ENCODE peak calls at places on chromosomes 5 and 9, in seven cellular contexts. P is H1, J is IMR-90, U is A549, H is mesenchymal stem cell, B is neuronal stem cell, S is neural progenitor cell. X is an unnamed sample. For H3K9me3, the result is how much of the 10 kb centered on the place peaks cover.

GRCh38 chr5:127951791-127952190 is 131.8 kb upstream of the SLC12A2 start:
- DNase-seq in P (no peak), U (no peak), S (no peak), H (no peak), J (no peak), B (no peak), X (no peak)

GRCh38 chr9:36018755-36019720 is 17.7 kb upstream of the RECK start:
- DNase-seq in S (no peak), H (no peak), P (no peak), U (no peak), B (no peak), J (peak), X (peak)

GRCh38 chr5:39501403-39501802 is 76.6 kb upstream of the DAB2 start:
- DNase-seq in H (peak), U (no peak), J (peak), B (no peak), P (no peak), S (no peak), X (peak)

GRCh38 chr9:34484678-34485077 is 26.1 kb downstream of the DNAI1 start:
- DNase-seq in S (no peak), H (no peak), J (no peak), B (no peak), P (no peak), U (no peak), X (no peak)

GRCh38 chr9:93441181-93441580 is 10.3 kb upstream of the FAM120A start:
- DNase-seq in P (no peak), S (no peak), B (no peak), H (no peak), J (no peak), U (no peak), X (no peak)

GRCh38 chr9:107067715-107068416 is 204.9 kb downstream of the ZNF462 start:
- DNase-seq in H (no peak), B (no peak), P (no peak), U (no peak), J (no peak), S (no peak), X (no peak)

GRCh38 chr9:112858625-112859147 is 32.0 kb downstream of the SLC46A2 start:
- DNase-seq in B (no peak), S (no peak), U (no peak), H (no peak), J (peak), P (no peak), X (no peak)

GRCh38 chr9:127873886-127874285 is 3.6 kb downstream of the AK1 start:
- DNase-seq in B (no peak), J (no peak), S (no peak), U (no peak), H (no peak), P (no peak), X (peak)

GRCh38 chr5:52148679-52149078 is 639.0 kb upstream of the ITGA1 start:
- DNase-seq in U (no peak), P (no peak), H (no peak), J (no peak), B (no peak), S (no peak), X (no peak)

GRCh38 chr5:117434266-117434665 is 859.6 kb upstream of the SEMA6A start:
- DNase-seq in P (no peak), B (no peak), H (peak), U (no peak), S (no peak), J (no peak), X (no peak)

GRCh38 chr5:93510626-93511420 is 70.2 kb downstream of the NR2F1-AS1 start:
- DNase-seq in P (no peak), H (no peak), B (no peak), S (no peak), U (no peak), J (no peak), X (no peak)

GRCh38 chr9:69137311-69137710 is 36.8 kb upstream of the TJP2 start:
- DNase-seq in P (peak), B (no peak), J (no peak), H (no peak), U (no peak), S (no peak), X (no peak)

GRCh38 chr5:136724161-136724560 is 358.8 kb upstream of the TRPC7 start:
- DNase-seq in S (no peak), H (no peak), P (no peak), U (no peak), J (no peak), B (no peak), X (no peak)

GRCh38 chr5:109688647-109688998 is 1.1 kb upstream of the MAN2A1 start:
- DNase-seq in J (peak), H (no peak), S (peak), B (no peak), U (no peak), P (peak), X (no peak)

GRCh38 chr5:29382735-29383280 is 1810.7 kb upstream of the CDH6 start:
- DNase-seq in P (no peak), U (no peak), B (no peak), J (no peak), H (no peak), S (no peak), X (no peak)

GRCh38 chr9:2853517-2853916 is 9.6 kb upstream of the PUM3 start:
- DNase-seq in S (no peak), H (no peak), J (no peak), U (no peak), B (no peak), P (no peak), X (no peak)

DNA sequence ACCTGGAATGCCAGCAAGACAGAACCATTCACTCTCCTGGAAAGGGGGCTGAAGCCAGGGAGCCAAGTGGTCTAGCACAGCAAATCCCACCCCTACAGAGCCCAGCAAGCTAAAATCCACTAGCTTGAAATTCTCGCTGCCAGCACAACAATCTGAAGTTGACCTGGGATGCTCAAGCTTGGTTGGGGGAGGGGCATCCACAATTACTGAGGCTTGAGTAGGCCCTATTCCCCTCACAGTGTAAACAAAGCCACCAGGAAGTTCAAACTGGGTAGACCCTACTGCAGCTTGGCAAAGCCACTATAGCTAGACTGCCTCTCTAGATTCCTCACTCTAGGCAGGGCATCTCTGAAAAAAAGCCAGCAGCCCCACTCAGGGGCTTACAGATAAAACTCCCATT is 17.3 kb downstream of the RIGI start:
- DNase-seq in H (no peak), J (no peak), P (peak), B (no peak), U (no peak), S (peak), X (no peak)
- H3K4me2 ChIP-seq in H (no peak), J (no peak), P (no peak), B (no peak), U (no peak), S (no peak), X (no peak)

GRCh38 chr9:100193078-100193477 is 94.0 kb downstream of the INVS start:
- DNase-seq in S (no peak), P (no peak), H (no peak), B (no peak), U (no peak), J (no peak), X (no peak)

GRCh38 chr9:100196215-100196614 is 97.2 kb downstream of the INVS start:
- DNase-seq in U (no peak), P (no peak), B (no peak), S (no peak), J (no peak), H (no peak), X (no peak)

GRCh38 chr9:100186356-100186755 is 87.3 kb downstream of the INVS start:
- DNase-seq in P (no peak), B (no peak), U (no peak), S (no peak), H (no peak), J (no peak), X (no peak)

GRCh38 chr9:100190339-100190738 is 91.3 kb downstream of the INVS start:
- DNase-seq in S (no peak), H (no peak), P (no peak), J (no peak), B (no peak), U (no peak), X (no peak)

GRCh38 chr9:100191264-100191663 is 92.2 kb downstream of the INVS start:
- DNase-seq in U (no peak), S (no peak), P (no peak), J (no peak), B (no peak), H (no peak), X (no peak)
- H3K9me3 ChIP-seq in U (under half), S (under half), P (under half), J (under half), B (under half), H (under half), X (under half)

DNA sequence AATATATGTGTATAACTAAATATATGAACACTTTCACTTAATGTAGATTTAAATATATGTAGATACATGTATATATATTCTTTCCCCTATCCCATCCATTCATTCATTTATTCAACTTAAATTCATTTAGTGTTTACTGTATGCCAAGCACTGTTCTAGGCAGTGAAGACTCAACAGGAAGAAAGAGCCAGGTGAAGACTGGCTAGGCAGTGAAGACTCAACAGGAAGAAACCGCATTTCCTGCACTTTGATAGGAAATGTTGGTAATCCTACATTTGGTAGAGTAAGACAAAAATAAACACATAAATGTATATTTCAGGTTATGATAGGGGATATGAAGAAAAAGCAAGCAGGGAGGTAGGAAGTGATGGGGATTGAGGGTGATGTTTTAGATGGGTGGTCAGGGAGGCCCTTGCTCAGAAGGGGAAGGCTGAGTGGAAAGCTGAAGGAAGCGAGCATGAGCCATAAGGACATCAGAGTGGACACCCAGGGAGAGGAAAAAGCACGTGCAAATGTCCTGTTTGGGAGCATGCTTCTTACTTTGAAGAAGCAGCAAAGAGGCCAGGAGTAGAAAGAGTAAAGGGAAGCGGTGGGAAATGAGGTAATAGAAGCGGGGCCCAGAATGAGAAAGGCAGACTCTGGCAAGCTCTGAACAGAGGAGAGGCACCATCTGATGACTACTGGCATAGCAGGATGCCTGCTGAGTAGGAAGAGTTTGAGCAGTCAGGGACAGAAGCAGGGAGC is 227.8 kb upstream of the MAP3K1 start:
- DNase-seq in B (no peak), U (no peak), S (no peak), H (no peak), P (no peak), J (no peak), X (no peak)
- H3K4me2 ChIP-seq in B (no peak), U (no peak), S (no peak), H (no peak), P (no peak), J (no peak), X (no peak)

GRCh38 chr9:134014946-134015345 is 10.3 kb upstream of the BRD3OS start:
- DNase-seq in J (no peak), B (no peak), H (no peak), S (no peak), U (no peak), P (no peak), X (no peak)
- H3K9me3 ChIP-seq in J (under half), B (under half), H (under half), S (under half), U (under half), P (under half), X (under half)

GRCh38 chr9:99582768-99583167 is 238.9 kb upstream of the NR4A3 start:
- DNase-seq in P (no peak), S (no peak), H (no peak), U (no peak), J (no peak), B (no peak), X (no peak)

GRCh38 chr9:99578666-99579065 is 243.0 kb upstream of the NR4A3 start:
- DNase-seq in H (no peak), S (no peak), U (no peak), J (no peak), B (no peak), P (no peak), X (no peak)

GRCh38 chr9:99577351-99577750 is 244.3 kb upstream of the NR4A3 start:
- DNase-seq in B (no peak), H (no peak), J (no peak), U (no peak), P (no peak), S (no peak), X (no peak)

GRCh38 chr9:99576830-99577229 is 244.9 kb upstream of the NR4A3 start:
- DNase-seq in S (no peak), H (no peak), J (no peak), P (no peak), B (no peak), U (no peak), X (no peak)

GRCh38 chr9:99579964-99580363 is 241.7 kb upstream of the NR4A3 start:
- DNase-seq in B (no peak), P (no peak), S (no peak), U (no peak), J (no peak), H (no peak), X (no peak)
- H3K4me2 ChIP-seq in B (no peak), P (no peak), S (no peak), U (no peak), J (no peak), H (no peak), X (no peak)

DNA sequence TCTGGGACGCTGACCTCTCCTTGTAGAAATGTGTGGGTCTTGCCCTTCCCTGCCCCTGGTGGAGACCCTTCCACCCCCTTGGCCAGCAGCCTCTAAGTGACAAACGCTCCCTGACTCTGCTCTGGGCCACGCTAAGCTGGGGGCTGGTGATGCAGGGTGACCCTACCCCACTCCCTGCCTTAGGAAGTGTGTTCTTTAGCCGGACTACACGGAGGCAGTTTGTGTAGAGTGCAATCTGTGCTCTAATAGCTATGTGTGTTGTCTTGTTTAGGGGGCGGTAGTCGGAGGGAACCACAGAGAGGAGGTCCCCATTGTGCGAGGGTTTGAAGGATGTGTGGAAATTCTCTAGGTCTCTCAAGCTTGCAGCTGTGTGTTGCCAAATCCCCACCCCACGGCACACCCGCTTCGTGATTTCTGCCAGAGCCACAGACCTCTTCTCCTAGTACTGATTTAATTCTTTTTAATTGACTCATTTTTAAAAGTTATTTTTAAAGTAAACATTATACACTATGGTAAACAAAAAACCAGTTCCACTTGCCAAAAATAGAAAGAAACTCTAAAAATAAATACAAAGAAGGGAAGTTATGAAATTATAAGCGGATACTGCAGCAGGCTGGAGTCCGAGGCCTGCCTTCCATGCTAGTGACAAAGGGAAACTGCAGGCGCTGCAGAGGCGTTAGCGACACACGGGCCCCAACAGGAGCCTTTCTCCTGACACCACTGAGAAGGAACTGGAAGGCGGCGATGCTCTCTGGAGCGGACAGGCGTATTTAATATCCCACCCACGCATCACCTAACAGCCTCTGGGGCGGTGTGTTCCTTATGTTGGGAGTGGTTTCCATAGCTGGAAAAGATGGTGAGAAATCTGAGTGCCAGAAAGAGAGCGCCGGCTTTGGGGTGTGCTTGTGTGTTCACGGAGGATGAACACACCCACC is 122.7 kb downstream of the COL23A1 start:
- DNase-seq in S (no peak), U (no peak), P (no peak), J (peak), B (no peak), H (peak), X (peak)
- H3K9me3 ChIP-seq in S (under half), U (under half), P (under half), J (under half), B (under half), H (under half), X (under half)

DNA sequence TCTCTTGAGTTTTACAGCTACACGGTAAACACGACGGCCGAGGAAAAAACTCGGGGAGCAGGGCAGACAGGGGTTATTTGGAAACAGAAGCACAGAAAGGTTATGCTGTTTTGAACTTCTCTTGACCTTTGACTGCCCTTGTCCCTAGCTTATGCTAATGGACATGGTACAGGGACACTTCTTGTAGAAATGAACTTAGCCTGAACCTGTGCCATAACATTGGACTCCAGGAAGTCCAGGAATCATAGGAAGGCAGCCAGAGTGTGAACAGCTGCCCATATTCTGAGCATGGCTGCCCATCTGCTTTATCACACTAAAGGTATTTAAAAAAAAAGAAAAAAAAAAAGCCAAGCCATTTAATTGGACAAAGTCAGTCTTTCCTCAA is 46.1 kb downstream of the NR6A1 start:
- DNase-seq in H (no peak), U (no peak), S (no peak), P (no peak), J (no peak), B (no peak), X (no peak)
- H3K4me2 ChIP-seq in H (no peak), U (no peak), S (no peak), P (no peak), J (peak), B (no peak), X (no peak)

X was measured in fibroblast of lung.